ENCODE peak calls at places on chromosomes 12 and 14, in four cellular contexts. G is RWPE1, A is lung, I is heart left ventricle. Y is an unnamed sample.

GRCh38 chr14:81533536-81534343 is at the start of gene SEL1L:
- DNase-seq in G (peak), A (peak), I (peak), Y (peak)

GRCh38 chr14:26104686-26105085 is 493.1 kb downstream of the NOVA1 start:
- DNase-seq in G (no peak), A (no peak), I (no peak), Y (no peak)

GRCh38 chr14:51068268-51068667 is 26.6 kb downstream of the TRIM9 start:
- DNase-seq in G (no peak), A (no peak), I (no peak), Y (no peak)

GRCh38 chr12:19978193-19978592 is 390.1 kb upstream of the PDE3A start:
- DNase-seq in G (no peak), A (no peak), I (no peak), Y (no peak)

GRCh38 chr14:103495854-103496253 is 26.8 kb downstream of the CKB start:
- DNase-seq in G (no peak), A (no peak), I (no peak), Y (no peak)

GRCh38 chr12:1204581-1205121 is 213.6 kb downstream of the ERC1 start:
- DNase-seq in G (no peak), A (no peak), I (no peak), Y (no peak)

GRCh38 chr14:73526036-73526984 is 10.6 kb upstream of the ACOT1 start:
- DNase-seq in G (peak), A (peak), I (peak), Y (no peak)

GRCh38 chr14:100132903-100133510 is 26.4 kb downstream of the DEGS2 start:
- DNase-seq in G (no peak), A (no peak), I (no peak), Y (no peak)

GRCh38 chr14:70804556-70805162 is 4.7 kb downstream of the MAP3K9 start:
- DNase-seq in G (no peak), A (no peak), I (no peak), Y (no peak)

GRCh38 chr14:22112004-22112403 is 438.4 kb upstream of the OR4E1 start:
- DNase-seq in G (peak), A (no peak), I (no peak), Y (no peak)

GRCh38 chr12:19646599-19646998 is 207.3 kb downstream of the AEBP2 start:
- DNase-seq in G (no peak), A (no peak), I (no peak), Y (no peak)

GRCh38 chr12:96350982-96351381 is 49.3 kb downstream of the CDK17 start:
- DNase-seq in G (no peak), A (no peak), I (no peak), Y (no peak)

GRCh38 chr12:52216807-52217206 is 16.2 kb upstream of the KRT7 start:
- DNase-seq in G (no peak), A (no peak), I (peak), Y (no peak)

GRCh38 chr12:52216107-52216506 is 16.9 kb upstream of the KRT7 start:
- DNase-seq in G (no peak), A (no peak), I (no peak), Y (no peak)

GRCh38 chr12:52215587-52216031 is 17.4 kb upstream of the KRT7 start:
- DNase-seq in G (peak), A (no peak), I (peak), Y (peak)

GRCh38 chr12:52214421-52214802 is 18.6 kb upstream of the KRT7 start:
- DNase-seq in G (no peak), A (no peak), I (peak), Y (no peak)

GRCh38 chr12:52217223-52217622 is 15.8 kb upstream of the KRT7 start:
- DNase-seq in G (peak), A (peak), I (peak), Y (peak)
- TF ChIP-seq CTCF in G (no peak), A (no peak), I (no peak), Y (no peak)

DNA sequence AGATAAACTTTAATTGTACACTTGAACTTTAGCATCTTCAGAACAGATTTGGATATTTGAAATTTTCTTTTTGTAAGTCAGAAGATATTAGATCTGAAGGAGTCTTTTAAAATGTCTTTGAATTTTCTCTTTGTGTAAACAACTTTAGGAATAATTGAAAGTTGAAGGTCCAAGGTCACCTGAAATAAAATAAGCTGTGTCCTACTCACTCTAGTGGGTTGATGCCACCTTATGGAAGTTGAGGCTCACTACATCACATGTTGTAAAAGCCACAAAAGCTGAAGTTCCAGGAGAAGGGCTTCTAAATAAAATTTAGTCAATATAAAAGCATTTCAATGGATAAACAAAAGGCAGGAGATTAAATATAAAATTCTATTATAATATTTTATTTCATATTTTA is 122.0 kb upstream of the ATXN7L3B start:
- DNase-seq in G (peak), A (no peak), I (no peak), Y (no peak)
- TF ChIP-seq CTCF in G (peak), A (no peak), I (peak), Y (peak)

GRCh38 chr14:101992708-101993107 is 28.3 kb downstream of the DYNC1H1 start:
- DNase-seq in G (no peak), A (no peak), I (no peak), Y (no peak)
- TF ChIP-seq CTCF in G (no peak), A (no peak), I (no peak), Y (no peak)

GRCh38 chr14:96307434-96307833 is 51.4 kb downstream of the BDKRB1 start:
- DNase-seq in G (no peak), A (no peak), I (no peak), Y (no peak)

GRCh38 chr14:96303981-96304380 is 48.0 kb downstream of the BDKRB1 start:
- DNase-seq in G (no peak), A (no peak), I (no peak), Y (no peak)

GRCh38 chr14:96304956-96305355 is 48.9 kb downstream of the BDKRB1 start:
- DNase-seq in G (peak), A (no peak), I (no peak), Y (no peak)

GRCh38 chr14:96309128-96309906 is 53.3 kb downstream of the BDKRB1 start:
- DNase-seq in G (no peak), A (no peak), I (no peak), Y (no peak)

DNA sequence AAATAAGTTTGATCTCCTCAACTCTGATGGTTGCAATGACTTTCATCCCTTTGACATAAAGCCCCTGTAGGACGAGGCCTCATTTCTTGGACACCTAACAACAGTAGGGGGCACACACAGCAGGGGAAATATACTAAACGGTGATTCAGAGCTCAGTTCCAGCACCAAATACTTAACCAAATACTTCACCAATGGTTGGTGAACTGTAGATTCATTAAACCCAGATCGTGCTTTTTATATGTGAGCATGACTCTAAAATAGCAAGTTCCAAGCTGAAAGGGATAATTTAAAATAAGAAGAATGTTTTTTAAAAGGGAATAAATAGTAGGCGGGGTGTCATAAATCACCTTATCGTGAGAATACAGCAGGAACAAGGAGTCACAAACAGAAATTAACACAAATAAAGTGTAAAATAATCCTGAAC is 53.2 kb downstream of the ATG2B start:
- DNase-seq in G (no peak), A (no peak), I (no peak), Y (no peak)
- TF ChIP-seq CTCF in G (no peak), A (no peak), I (no peak), Y (no peak)

GRCh38 chr12:119957135-119957534 is 31.9 kb upstream of the BICDL1 start:
- DNase-seq in G (no peak), A (no peak), I (no peak), Y (no peak)

GRCh38 chr12:119959435-119959834 is 29.6 kb upstream of the BICDL1 start:
- DNase-seq in G (no peak), A (no peak), I (no peak), Y (no peak)

GRCh38 chr12:119956047-119956446 is 33.0 kb upstream of the BICDL1 start:
- DNase-seq in G (no peak), A (no peak), I (no peak), Y (no peak)
- TF ChIP-seq CTCF in G (no peak), A (no peak), I (no peak), Y (no peak)

DNA sequence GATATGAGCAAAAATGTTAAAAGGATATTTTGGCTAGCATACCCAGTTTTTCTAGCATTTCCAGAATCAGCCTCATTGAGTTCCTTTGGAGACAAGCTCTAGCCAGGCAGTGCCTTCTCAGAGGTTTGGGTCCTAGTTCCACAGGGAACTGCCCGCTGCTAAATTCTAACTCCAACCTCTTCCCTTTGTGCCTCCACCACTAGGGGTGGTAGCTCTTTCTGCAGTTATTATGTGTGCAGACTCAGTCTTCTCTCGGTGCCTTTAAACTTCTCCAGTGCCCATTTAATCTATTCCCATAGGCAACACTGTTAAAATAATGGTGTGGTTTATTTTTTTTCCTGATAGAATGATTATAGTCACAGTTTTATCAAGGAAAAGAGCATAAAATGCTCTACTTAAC is 21.5 kb upstream of the SLC25A3 start:
- DNase-seq in G (no peak), A (no peak), I (no peak), Y (no peak)
- TF ChIP-seq CTCF in G (peak), A (no peak), I (peak), Y (no peak)

GRCh38 chr12:57894577-57895292 is 46.6 kb upstream of the ATP23 start:
- DNase-seq in G (no peak), A (no peak), I (no peak), Y (no peak)
- TF ChIP-seq CTCF in G (no peak), A (no peak), I (no peak), Y (no peak)

GRCh38 chr12:92927055-92927435 is 2.0 kb downstream of the EEA1 start:
- DNase-seq in G (no peak), A (no peak), I (peak), Y (no peak)
- TF ChIP-seq CTCF in G (no peak), A (no peak), I (peak), Y (no peak)